ENCODE peak calls at places on chromosomes 12 and 14, in six cellular contexts. S, H, B, J, Q and L are unnamed samples.

GRCh38 chr12:54075431-54075830 is 21.8 kb downstream of the HOXC4 start:
- DNase-seq in S (no peak), Q (no peak), B (no peak), J (no peak), H (no peak), L (no peak)

GRCh38 chr12:43882578-43883178 is 46.8 kb downstream of the TMEM117 start:
- DNase-seq in B (no peak), H (peak), S (peak), Q (no peak), J (peak), L (no peak)

GRCh38 chr12:75850751-75851462 is 180.7 kb downstream of the PHLDA1 start:
- DNase-seq in B (no peak), S (peak), J (peak), Q (no peak), H (peak), L (no peak)

GRCh38 chr12:13095266-13095995 is 8.0 kb downstream of the GSG1 start:
- DNase-seq in J (no peak), B (no peak), H (no peak), S (no peak), Q (no peak), L (no peak)

GRCh38 chr12:14689996-14690395 is 6.4 kb downstream of the GUCY2C start:
- DNase-seq in J (no peak), Q (no peak), B (no peak), H (no peak), S (no peak), L (no peak)

GRCh38 chr12:93595336-93595735 is 22.9 kb downstream of the SOCS2 start:
- DNase-seq in H (no peak), Q (no peak), B (no peak), S (no peak), J (no peak), L (no peak)

GRCh38 chr12:23771230-23771949 is 178.1 kb downstream of the SOX5 start:
- DNase-seq in Q (peak), H (no peak), B (no peak), J (no peak), S (peak), L (no peak)

GRCh38 chr12:116922194-116922897 is 11.6 kb downstream of the FBXW8 start:
- DNase-seq in J (no peak), B (no peak), H (no peak), Q (no peak), S (no peak), L (no peak)

GRCh38 chr12:31369712-31370521 is 44.0 kb upstream of the SINHCAF start:
- DNase-seq in H (peak), Q (peak), B (peak), J (peak), S (peak), L (no peak)

GRCh38 chr14:35229495-35230089 is 62.6 kb upstream of the PSMA6 start:
- DNase-seq in H (no peak), J (no peak), B (no peak), S (peak), Q (no peak), L (no peak)
- H3K27ac ChIP-seq in H (no peak), J (no peak), B (no peak), S (no peak), Q (no peak), L (no peak)

GRCh38 chr14:50340945-50341344 is 28.8 kb downstream of the DMAC2L start:
- DNase-seq in S (no peak), B (no peak), J (no peak), H (no peak), Q (no peak), L (no peak)
- TF ChIP-seq CTCF in S (no peak), B (no peak), J (no peak), H (peak), Q (no peak), L (no peak)

GRCh38 chr12:91177380-91177779 is 5.2 kb downstream of the DCN start:
- DNase-seq in J (no peak), Q (no peak), B (no peak), H (peak), S (no peak), L (no peak)
- H3K27ac ChIP-seq in J (peak), Q (peak), B (peak), H (no peak), S (no peak), L (no peak)

GRCh38 chr14:103770902-103771301 is 55.3 kb downstream of the ZFYVE21 start:
- DNase-seq in B (no peak), H (no peak), S (no peak), J (no peak), Q (no peak), L (no peak)
- TF ChIP-seq CTCF in B (no peak), H (no peak), S (no peak), J (no peak), Q (no peak), L (no peak)

DNA sequence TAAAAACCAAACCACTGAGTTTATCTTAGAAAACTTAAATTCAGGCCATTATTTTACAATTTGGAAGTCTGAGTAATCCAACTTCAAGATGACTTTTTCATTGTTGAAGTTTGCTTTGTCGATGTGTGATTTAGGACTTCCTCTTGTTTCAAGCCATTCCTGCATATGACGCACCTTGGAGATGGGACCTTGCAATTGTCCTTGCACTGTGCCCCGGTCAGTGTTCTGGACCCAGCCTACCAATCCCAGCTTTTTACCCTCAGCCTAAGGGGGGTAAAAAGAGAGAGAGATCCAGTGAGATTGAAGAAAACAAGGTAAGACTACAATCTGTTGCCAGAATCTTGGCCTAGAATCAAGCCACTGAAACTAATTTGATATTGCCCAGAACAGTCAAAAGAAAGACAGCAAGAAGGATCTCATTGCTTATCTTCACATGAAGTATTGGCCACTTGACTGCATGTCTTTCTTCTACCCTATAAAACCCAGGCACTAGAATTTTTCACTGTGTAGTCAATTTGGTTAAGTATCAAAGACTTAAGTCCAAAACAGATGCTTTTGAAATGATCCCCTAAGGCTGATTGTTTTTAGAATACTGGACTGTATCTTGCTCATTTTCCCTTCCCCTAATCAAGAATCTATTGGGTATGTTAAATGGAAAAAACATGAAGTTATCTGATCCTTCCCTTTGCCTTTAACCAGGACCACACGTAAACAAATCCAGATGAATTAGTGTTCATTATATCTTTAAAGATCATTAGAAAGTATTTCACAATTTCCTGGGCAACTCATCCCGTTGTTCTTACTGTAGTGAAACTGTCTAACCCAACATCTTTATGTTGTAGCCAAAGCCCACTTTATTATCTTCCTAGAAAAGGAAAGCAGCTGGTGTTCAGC is 2.4 kb upstream of the MLH3 start:
- DNase-seq in J (no peak), S (no peak), Q (no peak), B (no peak), H (no peak), L (no peak)
- H3K27ac ChIP-seq in J (no peak), S (peak), Q (no peak), B (no peak), H (no peak), L (no peak)

GRCh38 chr12:2119266-2119665 is 66.5 kb downstream of the CACNA1C start:
- DNase-seq in H (no peak), S (no peak), Q (no peak), B (no peak), J (no peak), L (no peak)

GRCh38 chr12:2118481-2119255 is 65.9 kb downstream of the CACNA1C start:
- DNase-seq in Q (no peak), S (no peak), B (no peak), J (no peak), H (no peak), L (no peak)

GRCh38 chr12:2117541-2117940 is 64.8 kb downstream of the CACNA1C start:
- DNase-seq in H (no peak), J (no peak), Q (no peak), B (no peak), S (no peak), L (no peak)

GRCh38 chr12:2115101-2115845 is 62.5 kb downstream of the CACNA1C start:
- DNase-seq in H (no peak), S (no peak), Q (no peak), J (no peak), B (no peak), L (no peak)

DNA sequence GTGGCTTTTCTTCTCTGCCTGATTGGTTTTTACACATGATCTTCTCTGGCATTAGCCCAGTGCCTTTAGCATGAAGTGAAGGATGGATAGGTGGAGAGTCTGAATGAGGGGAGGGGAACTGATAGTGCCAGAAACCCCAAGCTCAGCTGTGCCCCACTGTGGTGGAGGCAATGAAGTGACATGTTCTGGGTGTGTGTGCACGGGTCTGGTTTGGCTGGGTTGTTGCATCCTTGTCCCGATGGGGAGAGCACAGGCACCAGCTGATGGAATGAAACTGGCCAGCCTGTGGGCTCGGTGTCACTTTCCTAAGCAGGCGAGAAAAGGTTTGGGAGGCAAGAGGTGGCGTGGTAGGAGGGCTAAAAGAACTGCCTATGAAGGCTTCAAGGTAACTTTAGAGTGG is 65.3 kb downstream of the CACNA1C start:
- DNase-seq in H (no peak), Q (no peak), S (no peak), J (no peak), B (no peak), L (no peak)
- TF ChIP-seq CTCF in H (no peak), Q (no peak), S (no peak), J (no peak), B (no peak), L (no peak)

DNA sequence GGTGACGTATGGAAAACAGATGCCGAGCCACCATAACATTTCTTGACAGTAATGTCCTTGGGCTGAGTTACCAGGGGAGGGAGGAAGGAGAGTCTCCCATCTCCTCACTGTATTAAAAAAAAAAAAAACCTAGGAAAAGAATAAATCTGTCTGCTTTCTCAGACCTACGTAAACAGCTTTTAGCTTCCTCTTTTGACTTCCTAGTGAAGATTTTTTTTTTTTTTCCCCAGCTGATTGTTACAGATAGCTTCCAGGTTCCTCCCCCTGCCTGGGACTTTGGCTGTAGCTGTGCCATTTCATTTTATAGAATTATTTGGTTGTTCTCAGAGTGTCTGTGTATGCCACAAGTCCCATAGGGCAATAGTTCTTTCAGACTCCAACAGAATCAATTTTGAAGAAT is 23.0 kb upstream of the GNS start:
- DNase-seq in S (no peak), J (no peak), H (no peak), Q (no peak), B (no peak), L (no peak)
- H3K27ac ChIP-seq in S (no peak), J (no peak), H (no peak), Q (no peak), B (peak), L (no peak)

DNA sequence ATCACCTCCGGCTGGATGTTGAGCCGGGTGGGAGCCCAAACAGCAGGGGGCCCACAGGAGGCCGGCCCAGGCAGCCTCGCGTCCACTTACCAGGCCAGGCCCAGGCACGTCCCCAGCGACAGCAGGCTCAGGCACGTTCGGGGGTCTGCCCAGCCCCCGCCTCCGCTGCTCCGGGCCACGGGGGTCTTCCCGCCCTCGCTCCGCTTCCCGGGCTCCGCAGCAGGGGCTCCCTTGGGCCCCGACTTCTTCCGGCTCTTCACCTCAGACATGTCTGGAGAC is 216 bp downstream of the IKBIP start:
- DNase-seq in Q (no peak), B (peak), S (no peak), H (no peak), J (peak), L (no peak)
- TF ChIP-seq CTCF in Q (no peak), B (no peak), S (no peak), H (no peak), J (peak), L (peak)